ENCODE peak calls at places on chromosomes 6 and 20, in four cellular contexts. P is GM12878, G is IMR-90, I is endothelial cell of umbilical vein. A is an unnamed sample.

GRCh38 chr6:105424177-105424783 is 21.4 kb upstream of the PREP start:
- DNase-seq in P (no peak), G (peak), I (peak), A (peak)

GRCh38 chr6:40166963-40167362 is 232.7 kb upstream of the MOCS1 start:
- DNase-seq in P (no peak), G (no peak), I (no peak), A (no peak)

GRCh38 chr6:31308050-31308844 is 36.4 kb upstream of the HLA-C start:
- DNase-seq in P (no peak), G (no peak), I (no peak), A (peak)

GRCh38 chr6:164069352-164070022 is 655.0 kb downstream of the QKI start:
- DNase-seq in P (no peak), G (no peak), I (peak), A (no peak)

GRCh38 chr20:14481863-14482262 is 144.5 kb upstream of the FLRT3 start:
- DNase-seq in P (no peak), G (peak), I (peak), A (no peak)

GRCh38 chr6:55562318-55562717 is 16.7 kb downstream of the HMGCLL1 start:
- DNase-seq in P (no peak), G (no peak), I (no peak), A (no peak)

GRCh38 chr20:59866338-59866737 is 67.1 kb downstream of the SYCP2 start:
- DNase-seq in P (no peak), G (no peak), I (no peak), A (no peak)

GRCh38 chr6:26284537-26285142 is 80.4 kb upstream of the BTN3A2 start:
- DNase-seq in P (peak), G (peak), I (peak), A (peak)

GRCh38 chr20:32152421-32153155 is 43.1 kb downstream of the TM9SF4 start:
- DNase-seq in P (no peak), G (no peak), I (peak), A (no peak)

GRCh38 chr6:2432258-2432657 is 186.9 kb upstream of the GMDS start:
- DNase-seq in P (no peak), G (peak), I (no peak), A (no peak)

GRCh38 chr6:35967059-35967769 is 46.3 kb upstream of the SRPK1 start:
- DNase-seq in P (no peak), G (no peak), I (no peak), A (no peak)

GRCh38 chr20:58145506-58146080 is 82.9 kb downstream of the ANKRD60 start:
- DNase-seq in P (no peak), G (no peak), I (no peak), A (no peak)

GRCh38 chr20:51206032-51206662 is 183.2 kb upstream of the KCNG1 start:
- DNase-seq in P (no peak), G (no peak), I (no peak), A (peak)

GRCh38 chr6:31354788-31355539 is 2.0 kb downstream of the HLA-B start:
- DNase-seq in P (no peak), G (no peak), I (no peak), A (no peak)

GRCh38 chr20:24109008-24109407 is 120.4 kb upstream of the GGTLC1 start:
- DNase-seq in P (no peak), G (no peak), I (no peak), A (peak)

GRCh38 chr6:106972500-106972899 is 2.0 kb downstream of the CD24 start:
- DNase-seq in P (no peak), G (no peak), I (no peak), A (no peak)

GRCh38 chr20:57807418-57808265 is 97.8 kb upstream of the PMEPA1 start:
- DNase-seq in P (no peak), G (no peak), I (no peak), A (no peak)

GRCh38 chr6:13398421-13398994 is 70.2 kb upstream of the TBC1D7 start:
- DNase-seq in P (no peak), G (no peak), I (no peak), A (no peak)

GRCh38 chr6:151276112-151276745 is 36.5 kb downstream of the AKAP12 start:
- DNase-seq in P (no peak), G (peak), I (no peak), A (no peak)

GRCh38 chr6:89122625-89123024 is 4.8 kb upstream of the SRSF12 start:
- DNase-seq in P (no peak), G (peak), I (peak), A (no peak)

GRCh38 chr20:2575682-2576081 is 39.3 kb downstream of the TMC2 start:
- DNase-seq in P (no peak), G (no peak), I (no peak), A (no peak)

GRCh38 chr6:47156196-47156595 is 114.1 kb upstream of the ADGRF1 start:
- DNase-seq in P (no peak), G (no peak), I (no peak), A (no peak)

GRCh38 chr6:63674635-63675034 is 39.0 kb downstream of the PHF3 start:
- DNase-seq in P (no peak), G (no peak), I (no peak), A (no peak)

GRCh38 chr20:57680131-57680716 is 29.6 kb downstream of the PMEPA1 start:
- DNase-seq in P (peak), G (no peak), I (no peak), A (no peak)

GRCh38 chr6:165917576-165917975 is 250.1 kb downstream of the TBXT start:
- DNase-seq in P (no peak), G (no peak), I (no peak), A (no peak)

GRCh38 chr20:57698867-57699275 is 10.9 kb downstream of the PMEPA1 start:
- DNase-seq in P (no peak), G (no peak), I (no peak), A (no peak)

GRCh38 chr20:57890254-57890800 is 180.5 kb upstream of the PMEPA1 start:
- DNase-seq in P (no peak), G (no peak), I (no peak), A (no peak)

GRCh38 chr6:8061736-8062135 is 2.5 kb downstream of the BLOC1S5 start:
- DNase-seq in P (no peak), G (no peak), I (no peak), A (no peak)

GRCh38 chr20:8425802-8426201 is 293.7 kb downstream of the PLCB1 start:
- DNase-seq in P (no peak), G (no peak), I (no peak), A (no peak)

GRCh38 chr6:33075568-33076405 is at the start of gene HLA-DPB1:
- DNase-seq in P (peak), G (peak), I (peak), A (peak)

DNA sequence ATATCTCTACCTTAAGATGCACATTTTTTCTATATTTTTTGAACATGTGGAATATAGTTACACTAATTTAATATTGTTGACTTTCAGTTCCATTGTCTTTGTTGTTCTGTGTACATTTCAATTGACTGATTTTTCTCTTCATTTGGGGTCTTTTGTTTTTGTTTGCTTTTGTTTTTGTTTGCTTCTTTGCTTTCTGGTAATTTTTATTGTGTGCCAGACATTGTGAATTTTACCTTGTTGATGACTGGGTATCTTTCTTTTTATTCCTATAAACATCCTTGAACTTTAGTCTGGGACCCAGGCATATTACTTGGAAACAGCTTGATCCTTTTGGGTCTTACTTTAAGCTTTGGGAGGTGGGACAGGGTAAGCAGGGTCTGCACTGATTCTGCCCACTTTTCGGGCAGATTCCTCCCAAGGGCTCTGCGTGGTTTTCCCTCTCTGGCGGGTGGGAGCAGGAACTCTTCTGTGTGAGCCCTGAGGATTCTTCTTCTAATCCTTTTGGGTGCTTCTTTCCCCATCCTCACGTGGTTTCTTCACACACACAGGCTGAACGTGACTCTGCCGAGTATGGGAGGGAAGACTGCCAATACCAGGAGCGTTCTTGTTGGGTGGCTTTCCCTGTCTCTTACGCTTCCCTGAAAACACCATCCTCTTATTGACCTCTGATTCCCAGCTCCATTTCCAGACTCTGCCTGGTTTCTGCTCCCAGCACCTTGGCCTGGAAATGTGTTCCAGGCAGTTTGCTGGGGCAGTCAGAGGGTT is 200.5 kb downstream of the ARID1B start:
- DNase-seq in P (no peak), G (peak), I (no peak), A (no peak)
- TF ChIP-seq FOS in P (no peak), G (no peak), I (no peak), A (no peak)

DNA sequence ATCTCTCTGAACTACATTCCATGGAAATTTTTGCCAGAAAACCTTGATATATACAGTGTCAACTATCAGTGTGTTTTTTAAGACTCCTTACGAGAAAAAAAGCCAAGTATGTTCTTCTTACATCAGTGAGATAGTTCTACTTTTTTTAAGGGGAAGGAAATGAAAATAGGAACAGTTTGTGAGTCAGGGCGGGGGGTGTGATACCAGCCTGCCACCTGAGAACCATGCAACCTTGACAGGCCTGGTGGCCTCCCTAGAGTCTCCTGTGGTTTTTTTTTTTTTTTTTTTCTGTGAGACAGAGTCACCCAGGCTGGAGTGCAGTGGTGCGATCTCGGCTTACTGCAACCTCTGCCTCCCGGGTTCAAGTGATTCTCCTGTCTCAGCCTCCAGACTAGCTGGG is 96.3 kb upstream of the GCM1 start:
- DNase-seq in P (peak), G (no peak), I (no peak), A (no peak)
- TF ChIP-seq FOS in P (no peak), G (no peak), I (no peak), A (no peak)

GRCh38 chr6:133778414-133778813 is 110.5 kb upstream of the TCF21 start:
- DNase-seq in P (no peak), G (peak), I (no peak), A (no peak)
- TF ChIP-seq FOS in P (no peak), G (peak), I (peak), A (no peak)

GRCh38 chr6:125274935-125275334 is 26.8 kb downstream of the HDDC2 start:
- DNase-seq in P (no peak), G (no peak), I (no peak), A (no peak)

GRCh38 chr6:125275779-125276178 is 26.0 kb downstream of the HDDC2 start:
- DNase-seq in P (no peak), G (no peak), I (no peak), A (no peak)

GRCh38 chr6:125273251-125273650 is 28.5 kb downstream of the HDDC2 start:
- DNase-seq in P (no peak), G (no peak), I (no peak), A (no peak)

GRCh38 chr6:125271486-125272159 is 30.1 kb downstream of the HDDC2 start:
- DNase-seq in P (no peak), G (no peak), I (no peak), A (no peak)

DNA sequence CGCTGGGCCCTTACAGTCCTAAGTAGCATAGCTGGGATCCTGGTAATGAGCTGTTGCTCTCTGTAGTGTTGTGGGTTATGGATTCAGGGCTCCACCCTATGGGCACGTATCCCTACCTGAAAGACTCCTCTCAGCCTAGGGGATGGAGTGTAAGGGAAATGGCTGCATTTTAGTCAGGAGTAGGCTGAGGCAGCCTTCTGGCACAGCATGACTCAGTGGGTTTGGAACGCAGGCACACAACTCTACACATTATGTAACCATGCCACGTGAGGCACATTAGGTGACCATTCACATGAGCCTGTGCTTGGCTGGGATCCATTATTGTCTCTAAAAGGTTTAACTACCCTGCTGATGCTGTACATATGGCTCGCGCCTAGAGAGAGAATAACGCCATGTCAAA is 27.8 kb downstream of the HDDC2 start:
- DNase-seq in P (no peak), G (peak), I (no peak), A (no peak)
- TF ChIP-seq FOS in P (no peak), G (no peak), I (no peak), A (no peak)

GRCh38 chr6:94196891-94197290 is 777.5 kb upstream of the EPHA7 start:
- DNase-seq in P (no peak), G (no peak), I (no peak), A (no peak)
- TF ChIP-seq FOS in P (no peak), G (no peak), I (no peak), A (no peak)

GRCh38 chr6:170180671-170181337 is 110.1 kb downstream of the DLL1 start:
- DNase-seq in P (no peak), G (no peak), I (no peak), A (no peak)
- TF ChIP-seq FOS in P (no peak), G (no peak), I (no peak), A (no peak)

GRCh38 chr6:22880686-22881433 is 311.5 kb downstream of the HDGFL1 start:
- DNase-seq in P (no peak), G (peak), I (peak), A (no peak)
- TF ChIP-seq FOS in P (no peak), G (peak), I (peak), A (no peak)

GRCh38 chr6:109373333-109373732 is 8.9 kb downstream of the CD164 start:
- DNase-seq in P (no peak), G (no peak), I (no peak), A (no peak)

GRCh38 chr6:109370792-109371191 is 11.5 kb downstream of the CD164 start:
- DNase-seq in P (no peak), G (no peak), I (no peak), A (no peak)

GRCh38 chr6:109370336-109370735 is 11.9 kb downstream of the CD164 start:
- DNase-seq in P (no peak), G (no peak), I (no peak), A (no peak)

GRCh38 chr6:109373762-109374161 is 8.5 kb downstream of the CD164 start:
- DNase-seq in P (peak), G (no peak), I (no peak), A (no peak)

DNA sequence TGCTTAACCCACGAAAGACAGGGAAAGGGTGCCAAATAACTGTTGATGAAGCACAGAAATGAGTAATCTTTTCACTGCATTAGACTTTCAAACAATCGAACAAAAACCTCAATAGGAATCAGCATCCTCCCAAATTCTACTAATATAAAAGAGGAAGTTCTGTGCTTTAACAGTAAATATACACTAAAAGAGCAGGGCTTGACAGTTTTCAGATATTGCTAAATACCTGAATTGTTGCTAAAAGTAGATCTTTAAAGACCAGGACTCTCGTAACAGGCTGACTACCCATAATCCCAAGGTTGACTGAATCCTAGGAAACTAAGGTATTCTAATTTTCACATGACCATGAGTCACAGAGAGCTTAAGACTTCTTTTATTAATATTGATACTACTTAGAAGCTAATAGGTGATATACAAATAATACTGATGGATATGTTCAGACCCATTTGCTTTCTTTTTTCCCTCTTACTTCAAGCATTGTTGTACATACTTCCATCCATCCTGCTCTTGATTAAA is 10.1 kb downstream of the CD164 start:
- DNase-seq in P (no peak), G (no peak), I (no peak), A (no peak)
- TF ChIP-seq FOS in P (no peak), G (no peak), I (no peak), A (no peak)

DNA sequence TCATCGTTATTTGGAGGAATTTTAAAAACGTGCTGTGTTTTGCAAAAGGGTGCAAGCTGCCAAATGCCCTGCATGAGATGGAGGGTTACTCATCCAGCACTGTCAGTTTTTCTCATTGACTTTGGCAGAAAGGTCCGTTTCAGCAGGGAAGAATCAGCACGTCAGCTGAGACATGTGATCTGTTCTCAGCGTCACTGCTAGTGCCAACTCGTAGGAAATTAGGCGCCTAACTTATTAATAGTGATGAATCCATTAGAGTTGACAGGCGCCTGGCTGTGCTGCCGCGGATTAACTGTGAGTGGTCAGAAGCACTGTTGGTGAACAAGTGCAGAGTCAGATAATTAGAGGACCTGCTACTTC is 175.5 kb upstream of the FOXQ1 start:
- DNase-seq in P (no peak), G (peak), I (no peak), A (no peak)
- TF ChIP-seq FOS in P (no peak), G (peak), I (no peak), A (no peak)

A was measured in K562.